ENCODE peak calls at places on chromosomes 1 and 21, in eight cellular contexts. B is stomach, I is amniotic stem cell, D is skeletal muscle cell, J is GM03348, E is mucosa of descending colon, C is ACHN, O is fibroblast of the aortic adventitia. Y is an unnamed sample.

GRCh38 chr1:42431514-42431913 is 24.3 kb downstream of the ZMYND12 start:
- DNase-seq in B (no peak), I (no peak), D (no peak), J (no peak), E (no peak), C (no peak), O (no peak), Y (no peak)

GRCh38 chr21:35384375-35384774 is 335.3 kb upstream of the RUNX1 start:
- DNase-seq in B (no peak), I (no peak), D (no peak), J (no peak), E (no peak), C (no peak), O (no peak), Y (no peak)

GRCh38 chr1:149936076-149936991 is at the start of gene MTMR11:
- DNase-seq in B (peak), I (no peak), D (no peak), J (peak), E (no peak), C (peak), O (peak), Y (no peak)

GRCh38 chr1:218408135-218408534 is 63.0 kb downstream of the TGFB2 start:
- DNase-seq in B (no peak), I (no peak), D (no peak), J (no peak), E (no peak), C (no peak), O (no peak), Y (no peak)

GRCh38 chr1:182965861-182966260 is 12.9 kb upstream of the SHCBP1L start:
- DNase-seq in B (no peak), I (no peak), D (no peak), J (no peak), E (no peak), C (no peak), O (no peak), Y (no peak)

GRCh38 chr1:47002211-47002610 is 21.3 kb upstream of the CYP4X1 start:
- DNase-seq in B (no peak), I (no peak), D (no peak), J (no peak), E (no peak), C (peak), O (no peak), Y (no peak)

GRCh38 chr1:230285351-230285750 is 140.8 kb downstream of the PGBD5 start:
- DNase-seq in B (no peak), I (no peak), D (no peak), J (no peak), E (no peak), C (no peak), O (no peak), Y (no peak)

GRCh38 chr1:5858844-5859407 is 133.3 kb downstream of the NPHP4 start:
- DNase-seq in B (no peak), I (no peak), D (no peak), J (no peak), E (no peak), C (no peak), O (no peak), Y (no peak)

GRCh38 chr1:69648486-69648885 is 80.8 kb downstream of the LRRC7 start:
- DNase-seq in B (no peak), I (no peak), D (peak), J (no peak), E (no peak), C (no peak), O (no peak), Y (no peak)

GRCh38 chr1:60589916-60590315 is 492.4 kb upstream of the NFIA start:
- DNase-seq in B (no peak), I (no peak), D (peak), J (no peak), E (no peak), C (no peak), O (peak), Y (no peak)

GRCh38 chr1:151801846-151802245 is 3.4 kb downstream of the LINGO4 start:
- DNase-seq in B (no peak), I (no peak), D (no peak), J (no peak), E (no peak), C (no peak), O (no peak), Y (no peak)

GRCh38 chr1:181100924-181101323 is 12.4 kb downstream of the IER5 start:
- DNase-seq in B (no peak), I (no peak), D (no peak), J (no peak), E (no peak), C (no peak), O (no peak), Y (no peak)

GRCh38 chr21:37829447-37829846 is 86.8 kb downstream of the KCNJ6 start:
- DNase-seq in B (peak), I (no peak), D (no peak), J (peak), E (peak), C (peak), O (peak), Y (peak)

Y was measured in pancreas.